ENCODE peak calls at places on chromosomes 5 and 9, in seven cellular contexts. One of them, this sample, is unnamed.
A peak's percentile ranks its signal among the peaks of the same experiment; 100 is the strongest.

GRCh38 chr5:131303537-131303936 is 39.7 kb downstream of the CDC42SE2 start:
- DNase-seq in cardiac muscle cell: peak; percentile 73
- DNase-seq in mesothelial cell of epicardium: no peak
- DNase-seq in GM20000: no peak
- DNase-seq in PC-3: no peak
- DNase-seq in left lung: no peak
- DNase-seq in GM06990: no peak
- DNase-seq in this sample: no peak

GRCh38 chr9:108963459-108964143 is 29.4 kb downstream of the ABITRAM start:
- DNase-seq in left lung: no peak
- DNase-seq in PC-3: no peak
- DNase-seq in GM20000: no peak
- DNase-seq in cardiac muscle cell: peak; percentile 29
- DNase-seq in GM06990: no peak
- DNase-seq in mesothelial cell of epicardium: no peak
- DNase-seq in this sample: no peak

GRCh38 chr5:179530069-179530998 is 20.0 kb upstream of the RUFY1 start:
- DNase-seq in GM06990: peak; percentile 85
- DNase-seq in mesothelial cell of epicardium: peak; percentile 47
- DNase-seq in PC-3: no peak
- DNase-seq in GM20000: peak; percentile 84
- DNase-seq in cardiac muscle cell: peak; percentile 67
- DNase-seq in left lung: peak; percentile 94
- DNase-seq in this sample: peak; percentile 60

GRCh38 chr5:159511570-159511969 is 181.3 kb upstream of the IL12B start:
- DNase-seq in GM20000: no peak
- DNase-seq in mesothelial cell of epicardium: no peak
- DNase-seq in GM06990: no peak
- DNase-seq in PC-3: peak; percentile 89
- DNase-seq in cardiac muscle cell: no peak
- DNase-seq in left lung: no peak
- DNase-seq in this sample: no peak

GRCh38 chr5:7321724-7322123 is 74.2 kb upstream of the ADCY2 start:
- DNase-seq in cardiac muscle cell: no peak
- DNase-seq in GM06990: no peak
- DNase-seq in left lung: no peak
- DNase-seq in GM20000: no peak
- DNase-seq in mesothelial cell of epicardium: no peak
- DNase-seq in PC-3: no peak
- DNase-seq in this sample: no peak

GRCh38 chr5:116944171-116944570 is 369.5 kb upstream of the SEMA6A start:
- DNase-seq in mesothelial cell of epicardium: no peak
- DNase-seq in left lung: no peak
- DNase-seq in GM06990: no peak
- DNase-seq in PC-3: no peak
- DNase-seq in cardiac muscle cell: peak; percentile 52
- DNase-seq in GM20000: no peak
- DNase-seq in this sample: no peak

GRCh38 chr5:108650997-108651396 is 96.7 kb upstream of the FER start:
- DNase-seq in GM06990: no peak
- DNase-seq in GM20000: no peak
- DNase-seq in mesothelial cell of epicardium: no peak
- DNase-seq in cardiac muscle cell: no peak
- DNase-seq in left lung: no peak
- DNase-seq in PC-3: peak; percentile 50
- DNase-seq in this sample: no peak

GRCh38 chr5:14364576-14365472 is 216.8 kb upstream of the OTULINL start:
- DNase-seq in mesothelial cell of epicardium: no peak
- DNase-seq in GM20000: no peak
- DNase-seq in left lung: no peak
- DNase-seq in GM06990: no peak
- DNase-seq in PC-3: peak; percentile 64
- DNase-seq in cardiac muscle cell: no peak
- DNase-seq in this sample: no peak

GRCh38 chr9:129351642-129352151 is 173.6 kb upstream of the IER5L start:
- DNase-seq in PC-3: no peak
- DNase-seq in left lung: peak; percentile 76
- DNase-seq in GM06990: no peak
- DNase-seq in cardiac muscle cell: peak; percentile 44
- DNase-seq in mesothelial cell of epicardium: no peak
- DNase-seq in GM20000: no peak
- DNase-seq in this sample: no peak

GRCh38 chr9:133543772-133544467 is 9.4 kb downstream of the ADAMTSL2 start:
- DNase-seq in left lung: no peak
- DNase-seq in mesothelial cell of epicardium: no peak
- DNase-seq in cardiac muscle cell: no peak
- DNase-seq in PC-3: no peak
- DNase-seq in GM06990: no peak
- DNase-seq in GM20000: no peak
- DNase-seq in this sample: no peak

GRCh38 chr5:78506296-78507049 is 142.1 kb downstream of the LHFPL2 start:
- DNase-seq in left lung: no peak
- DNase-seq in PC-3: no peak
- DNase-seq in cardiac muscle cell: no peak
- DNase-seq in mesothelial cell of epicardium: no peak
- DNase-seq in GM20000: no peak
- DNase-seq in GM06990: no peak
- DNase-seq in this sample: no peak

GRCh38 chr5:79093762-79094161 is 17.8 kb upstream of the BHMT start:
- DNase-seq in mesothelial cell of epicardium: no peak
- DNase-seq in left lung: no peak
- DNase-seq in cardiac muscle cell: no peak
- DNase-seq in GM06990: no peak
- DNase-seq in GM20000: no peak
- DNase-seq in PC-3: no peak
- DNase-seq in this sample: no peak

GRCh38 chr5:83294246-83294645 is 177.3 kb upstream of the VCAN start:
- DNase-seq in GM06990: no peak
- DNase-seq in mesothelial cell of epicardium: no peak
- DNase-seq in cardiac muscle cell: no peak
- DNase-seq in PC-3: no peak
- DNase-seq in GM20000: no peak
- DNase-seq in left lung: no peak
- DNase-seq in this sample: no peak

GRCh38 chr5:66850354-66851075 is 254.3 kb downstream of the MAST4 start:
- DNase-seq in GM06990: no peak
- DNase-seq in PC-3: peak; percentile 7
- DNase-seq in left lung: no peak
- DNase-seq in GM20000: no peak
- DNase-seq in cardiac muscle cell: peak; percentile 73
- DNase-seq in mesothelial cell of epicardium: no peak
- DNase-seq in this sample: no peak

GRCh38 chr5:80094339-80094738 is 59.2 kb downstream of the THBS4 start:
- DNase-seq in GM20000: no peak
- DNase-seq in left lung: no peak
- DNase-seq in cardiac muscle cell: no peak
- DNase-seq in mesothelial cell of epicardium: no peak
- DNase-seq in PC-3: no peak
- DNase-seq in GM06990: no peak
- DNase-seq in this sample: no peak

GRCh38 chr9:34451545-34451944 is 6.8 kb downstream of the FAM219A start:
- DNase-seq in GM20000: peak; percentile 43
- DNase-seq in mesothelial cell of epicardium: no peak
- DNase-seq in PC-3: no peak
- DNase-seq in GM06990: peak; percentile 10
- DNase-seq in left lung: no peak
- DNase-seq in cardiac muscle cell: no peak
- DNase-seq in this sample: no peak

DNA sequence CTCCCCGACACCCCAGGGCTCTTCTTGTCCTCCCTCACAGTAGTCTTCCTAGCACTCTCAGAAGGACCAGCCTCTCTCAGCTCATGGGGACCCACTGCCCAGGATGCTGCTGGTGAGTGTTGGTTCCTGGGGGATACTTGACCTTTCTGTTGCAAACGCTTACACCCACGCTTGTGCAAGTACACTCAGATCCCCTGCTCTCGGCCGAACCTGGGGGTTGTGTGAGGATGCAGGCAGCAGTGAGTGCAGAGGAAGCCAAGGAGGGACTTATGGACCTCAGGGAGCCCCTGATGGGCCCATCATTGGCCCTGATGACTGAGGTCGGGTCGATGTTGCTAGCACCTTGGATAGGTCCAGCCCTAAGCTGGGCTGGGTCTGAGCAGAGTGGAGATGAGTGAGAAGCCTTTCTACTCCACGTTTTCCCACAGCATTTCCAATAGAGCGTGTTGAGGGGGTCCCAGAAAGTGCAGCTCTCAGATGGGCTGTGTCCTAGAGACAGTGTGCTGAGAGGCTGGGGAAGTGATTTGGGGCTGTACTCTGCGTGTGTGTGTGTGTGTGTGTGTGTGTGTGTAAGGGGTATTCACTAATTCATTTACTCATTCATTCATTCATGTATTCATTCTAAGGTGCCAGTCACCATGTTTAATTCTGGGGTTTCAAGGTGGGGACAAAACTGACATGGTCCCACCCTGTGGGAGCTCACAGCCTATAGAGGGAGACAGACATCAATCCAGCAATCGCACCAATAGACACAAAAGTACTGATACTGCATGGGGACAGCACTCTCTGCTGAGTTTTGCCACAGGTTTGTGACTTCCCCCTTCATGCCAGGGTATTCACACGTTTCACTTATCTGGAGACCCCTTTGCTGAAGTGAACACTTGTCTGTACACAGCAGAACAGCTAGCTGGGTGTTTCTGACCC is 25.2 kb upstream of the PITX1 start:
- DNase-seq in GM06990: no peak
- DNase-seq in left lung: no peak
- DNase-seq in cardiac muscle cell: no peak
- DNase-seq in mesothelial cell of epicardium: no peak
- DNase-seq in PC-3: no peak
- DNase-seq in GM20000: no peak
- DNase-seq in this sample: no peak
- TF ChIP-seq CTCF in GM06990: no peak
- TF ChIP-seq CTCF in left lung: no peak
- TF ChIP-seq CTCF in cardiac muscle cell: no peak
- TF ChIP-seq CTCF in mesothelial cell of epicardium: no peak
- TF ChIP-seq CTCF in PC-3: peak; percentile 22
- TF ChIP-seq CTCF in GM20000: no peak
- TF ChIP-seq CTCF in this sample: no peak

DNA sequence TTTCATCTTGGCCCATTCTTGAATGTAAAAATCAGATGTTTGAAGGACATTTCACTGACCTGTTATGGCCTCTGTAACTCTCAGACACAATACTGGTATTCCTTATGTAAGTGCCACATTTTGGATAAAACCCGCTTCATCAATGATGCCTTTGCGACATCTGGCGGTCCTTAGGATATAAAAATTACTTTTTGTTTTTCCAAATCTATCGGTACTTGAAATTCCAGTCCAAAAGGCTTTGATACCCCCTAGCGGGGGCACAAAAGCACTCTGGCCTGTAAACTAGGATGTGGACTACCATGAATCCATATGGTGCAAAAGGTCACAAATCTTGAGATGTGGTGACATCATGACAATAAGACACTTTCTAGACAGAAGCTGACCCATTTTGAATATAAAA is 291.8 kb downstream of the KIAA0825 start:
- DNase-seq in left lung: no peak
- DNase-seq in GM06990: no peak
- DNase-seq in cardiac muscle cell: no peak
- DNase-seq in GM20000: no peak
- DNase-seq in mesothelial cell of epicardium: no peak
- DNase-seq in PC-3: peak; percentile 15
- DNase-seq in this sample: no peak
- TF ChIP-seq CTCF in left lung: no peak
- TF ChIP-seq CTCF in GM06990: no peak
- TF ChIP-seq CTCF in cardiac muscle cell: no peak
- TF ChIP-seq CTCF in GM20000: no peak
- TF ChIP-seq CTCF in mesothelial cell of epicardium: no peak
- TF ChIP-seq CTCF in PC-3: peak; percentile 31
- TF ChIP-seq CTCF in this sample: no peak

GRCh38 chr9:127202461-127203139 is 62.0 kb upstream of the GARNL3 start:
- DNase-seq in cardiac muscle cell: no peak
- DNase-seq in PC-3: no peak
- DNase-seq in mesothelial cell of epicardium: no peak
- DNase-seq in GM06990: no peak
- DNase-seq in GM20000: no peak
- DNase-seq in left lung: no peak
- DNase-seq in this sample: no peak

GRCh38 chr9:127205952-127206351 is 58.6 kb upstream of the GARNL3 start:
- DNase-seq in GM20000: no peak
- DNase-seq in PC-3: no peak
- DNase-seq in GM06990: no peak
- DNase-seq in cardiac muscle cell: no peak
- DNase-seq in left lung: no peak
- DNase-seq in mesothelial cell of epicardium: no peak
- DNase-seq in this sample: no peak

GRCh38 chr9:127203501-127204327 is 60.9 kb upstream of the GARNL3 start:
- DNase-seq in PC-3: no peak
- DNase-seq in GM20000: no peak
- DNase-seq in mesothelial cell of epicardium: no peak
- DNase-seq in GM06990: no peak
- DNase-seq in cardiac muscle cell: no peak
- DNase-seq in left lung: no peak
- DNase-seq in this sample: no peak

GRCh38 chr9:127206666-127207065 is 57.9 kb upstream of the GARNL3 start:
- DNase-seq in GM20000: no peak
- DNase-seq in mesothelial cell of epicardium: no peak
- DNase-seq in cardiac muscle cell: no peak
- DNase-seq in left lung: no peak
- DNase-seq in GM06990: no peak
- DNase-seq in PC-3: no peak
- DNase-seq in this sample: no peak

GRCh38 chr9:127204771-127205470 is 59.7 kb upstream of the GARNL3 start:
- DNase-seq in GM06990: no peak
- DNase-seq in PC-3: peak; percentile 33
- DNase-seq in mesothelial cell of epicardium: no peak
- DNase-seq in left lung: no peak
- DNase-seq in GM20000: no peak
- DNase-seq in cardiac muscle cell: peak; percentile 40
- DNase-seq in this sample: no peak
- TF ChIP-seq CTCF in GM06990: peak; percentile 30
- TF ChIP-seq CTCF in PC-3: no peak
- TF ChIP-seq CTCF in mesothelial cell of epicardium: no peak
- TF ChIP-seq CTCF in left lung: no peak
- TF ChIP-seq CTCF in GM20000: no peak
- TF ChIP-seq CTCF in cardiac muscle cell: peak; percentile 28
- TF ChIP-seq CTCF in this sample: no peak

GRCh38 chr5:74640450-74641013 is at the start of gene ENC1:
- DNase-seq in mesothelial cell of epicardium: peak; percentile 76
- DNase-seq in cardiac muscle cell: peak; percentile 94
- DNase-seq in PC-3: peak; percentile 87
- DNase-seq in GM06990: peak; percentile 94
- DNase-seq in left lung: peak; percentile 98
- DNase-seq in GM20000: peak; percentile 74
- DNase-seq in this sample: peak; percentile 80
- TF ChIP-seq CTCF in mesothelial cell of epicardium: peak; percentile 62
- TF ChIP-seq CTCF in cardiac muscle cell: peak; percentile 52
- TF ChIP-seq CTCF in PC-3: peak; percentile 46
- TF ChIP-seq CTCF in GM06990: peak; percentile 25
- TF ChIP-seq CTCF in left lung: peak; percentile 40
- TF ChIP-seq CTCF in GM20000: peak; percentile 14
- TF ChIP-seq CTCF in this sample: peak; percentile 31

DNA sequence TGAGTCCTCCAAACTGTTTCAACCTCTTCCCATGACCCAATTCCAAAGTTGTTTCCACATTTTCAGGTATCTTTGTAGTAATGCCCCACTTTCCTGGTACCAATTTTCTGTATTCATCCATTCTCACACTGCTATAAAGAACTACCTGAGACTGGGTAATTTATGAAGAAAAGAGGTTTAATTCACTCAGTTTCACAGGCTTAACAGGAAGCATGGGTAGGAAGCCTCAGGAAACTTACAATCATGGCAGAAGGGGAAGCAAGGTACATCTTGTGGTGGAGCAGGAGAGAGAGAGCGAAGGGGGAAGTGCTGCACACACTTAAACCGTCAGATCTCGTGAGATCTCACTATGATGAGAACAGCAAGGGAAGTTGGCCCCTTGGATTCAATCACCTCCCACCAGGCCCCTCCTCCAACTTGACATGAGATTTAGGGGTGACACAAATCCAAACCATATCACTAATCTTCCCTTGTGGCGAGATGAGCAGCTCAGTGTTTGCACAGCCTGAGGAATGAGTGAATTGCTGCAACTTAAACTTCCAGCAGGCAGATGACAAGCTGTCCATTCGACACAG is 42.9 kb downstream of the TRIP13 start:
- DNase-seq in mesothelial cell of epicardium: no peak
- DNase-seq in GM06990: no peak
- DNase-seq in left lung: no peak
- DNase-seq in cardiac muscle cell: no peak
- DNase-seq in PC-3: no peak
- DNase-seq in GM20000: no peak
- DNase-seq in this sample: no peak
- TF ChIP-seq CTCF in mesothelial cell of epicardium: no peak
- TF ChIP-seq CTCF in GM06990: no peak
- TF ChIP-seq CTCF in left lung: no peak
- TF ChIP-seq CTCF in cardiac muscle cell: no peak
- TF ChIP-seq CTCF in PC-3: no peak
- TF ChIP-seq CTCF in GM20000: no peak
- TF ChIP-seq CTCF in this sample: no peak